ENCODE peak calls at places on chromosomes 11 and 22, in four cellular contexts. One of them, this sample, is unnamed.

GRCh38 chr11:15189189-15189588 is 74.5 kb downstream of the INSC start:
- DNase-seq in K562: no peak
- DNase-seq in IMR-90: no peak
- DNase-seq in GM12878: no peak
- DNase-seq in this sample: no peak

GRCh38 chr11:2548596-2548995 is 103.8 kb downstream of the KCNQ1 start:
- DNase-seq in K562: no peak
- DNase-seq in IMR-90: no peak
- DNase-seq in GM12878: no peak
- DNase-seq in this sample: no peak

GRCh38 chr11:74731301-74732094 is at the start of gene CHRDL2:
- DNase-seq in K562: no peak
- DNase-seq in IMR-90: peak; percentile 34
- DNase-seq in GM12878: no peak
- DNase-seq in this sample: no peak

GRCh38 chr11:130691581-130691980 is 224.7 kb downstream of the SNX19 start:
- DNase-seq in K562: no peak
- DNase-seq in IMR-90: no peak
- DNase-seq in GM12878: no peak
- DNase-seq in this sample: no peak

GRCh38 chr11:47111318-47111804 is 65.3 kb downstream of the ARFGAP2 start:
- DNase-seq in K562: no peak
- DNase-seq in IMR-90: no peak
- DNase-seq in GM12878: peak; percentile 92
- DNase-seq in this sample: no peak

GRCh38 chr22:40729284-40729683 is 50.0 kb downstream of the MCHR1 start:
- DNase-seq in K562: no peak
- DNase-seq in IMR-90: no peak
- DNase-seq in GM12878: no peak
- DNase-seq in this sample: no peak

GRCh38 chr11:17760102-17761029 is 25.8 kb downstream of the KCNC1 start:
- DNase-seq in K562: peak; percentile 74
- DNase-seq in IMR-90: peak; percentile 39
- DNase-seq in GM12878: peak; percentile 12
- DNase-seq in this sample: peak; percentile 57

GRCh38 chr22:27218012-27218483 is 560.7 kb downstream of the MIAT start:
- DNase-seq in K562: no peak
- DNase-seq in IMR-90: no peak
- DNase-seq in GM12878: no peak
- DNase-seq in this sample: peak; percentile 78

GRCh38 chr11:4087551-4087950 is 7.0 kb upstream of the RRM1 start:
- DNase-seq in K562: no peak
- DNase-seq in IMR-90: peak; percentile 29
- DNase-seq in GM12878: no peak
- DNase-seq in this sample: peak; percentile 11

GRCh38 chr11:62487698-62488551 is 58.7 kb downstream of the AHNAK start:
- DNase-seq in K562: no peak
- DNase-seq in IMR-90: no peak
- DNase-seq in GM12878: no peak
- DNase-seq in this sample: no peak

GRCh38 chr11:429931-430456 is 11.8 kb downstream of the ANO9 start:
- DNase-seq in K562: no peak
- DNase-seq in IMR-90: no peak
- DNase-seq in GM12878: no peak
- DNase-seq in this sample: no peak
- TF ChIP-seq ELK1 in K562: no peak
- TF ChIP-seq ELK1 in IMR-90: no peak
- TF ChIP-seq ELK1 in GM12878: no peak
- TF ChIP-seq ELK1 in this sample: no peak

GRCh38 chr11:44825058-44825795 is 98.5 kb downstream of the TSPAN18 start:
- DNase-seq in K562: no peak
- DNase-seq in IMR-90: no peak
- DNase-seq in GM12878: no peak
- DNase-seq in this sample: no peak
- TF ChIP-seq ELK1 in K562: no peak
- TF ChIP-seq ELK1 in IMR-90: no peak
- TF ChIP-seq ELK1 in GM12878: no peak
- TF ChIP-seq ELK1 in this sample: no peak

DNA sequence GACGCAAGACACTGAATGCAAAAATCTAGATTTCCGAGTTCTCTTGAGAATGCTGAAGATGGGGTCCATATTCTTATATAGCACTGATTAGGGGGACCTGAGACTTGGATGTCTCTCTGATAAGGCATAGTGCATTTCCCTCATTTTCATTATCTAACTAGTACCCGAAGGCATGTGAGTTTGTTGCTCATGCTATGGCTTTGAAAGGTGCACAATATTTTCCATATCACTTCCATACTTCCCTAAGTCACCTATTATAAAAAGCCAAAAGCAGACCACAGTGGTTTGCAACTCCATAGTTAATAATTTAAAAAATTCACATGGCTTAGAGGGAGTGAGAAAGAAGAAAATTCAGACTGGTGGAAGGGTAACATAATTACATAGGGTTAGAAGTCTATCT is 1.7 kb downstream of the BTBD10 start:
- DNase-seq in K562: no peak
- DNase-seq in IMR-90: no peak
- DNase-seq in GM12878: no peak
- DNase-seq in this sample: no peak
- TF ChIP-seq ELK1 in K562: no peak
- TF ChIP-seq ELK1 in IMR-90: no peak
- TF ChIP-seq ELK1 in GM12878: no peak
- TF ChIP-seq ELK1 in this sample: no peak

DNA sequence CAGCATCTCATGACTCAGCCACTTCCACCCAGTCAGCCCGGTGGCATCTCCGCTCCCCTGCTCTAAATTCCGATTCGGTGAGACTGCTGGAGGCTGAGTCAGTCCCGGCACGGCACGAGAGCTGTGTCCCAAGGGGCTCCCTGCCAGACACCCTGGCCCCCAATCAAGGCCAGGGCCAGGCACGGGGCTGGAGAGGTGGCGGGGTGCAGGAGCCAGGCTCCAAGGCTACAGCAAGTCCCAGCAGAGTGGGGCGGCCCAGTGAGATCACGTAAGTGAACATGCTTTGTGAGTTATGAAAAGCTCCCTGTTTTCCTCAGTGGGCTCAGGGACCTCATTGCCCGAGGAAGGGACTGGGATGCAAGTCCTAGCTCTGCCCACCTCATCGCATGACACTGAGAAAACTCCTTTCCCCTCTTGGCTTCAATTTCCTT is 3.0 kb downstream of the C11orf68 start:
- DNase-seq in K562: peak; percentile 55
- DNase-seq in IMR-90: peak; percentile 99
- DNase-seq in GM12878: no peak
- DNase-seq in this sample: peak; percentile 94
- TF ChIP-seq ELK1 in K562: no peak
- TF ChIP-seq ELK1 in IMR-90: no peak
- TF ChIP-seq ELK1 in GM12878: no peak
- TF ChIP-seq ELK1 in this sample: no peak

This sample was measured in A549.